ENCODE peak calls at places on chromosome 21, in six cellular contexts. Z, K, B, A, C and V are unnamed samples.

GRCh38 chr21:39630827-39631226 is 18.1 kb downstream of the B3GALT5 start:
- DNase-seq in Z (no peak), K (no peak), B (peak), A (no peak), C (no peak), V (no peak)

GRCh38 chr21:33237446-33237845 is 7.7 kb downstream of the IFNAR2 start:
- DNase-seq in Z (no peak), K (no peak), B (no peak), A (no peak), C (no peak), V (no peak)

GRCh38 chr21:15224346-15225086 is 159.7 kb upstream of the NRIP1 start:
- DNase-seq in Z (no peak), K (no peak), B (no peak), A (no peak), C (no peak), V (peak)

GRCh38 chr21:43684424-43684823 is 25.1 kb downstream of the RRP1B start:
- DNase-seq in Z (no peak), K (no peak), B (no peak), A (no peak), C (no peak), V (no peak)

GRCh38 chr21:33019885-33020557 is 5.7 kb upstream of the OLIG2 start:
- DNase-seq in Z (no peak), K (no peak), B (no peak), A (no peak), C (no peak), V (no peak)

GRCh38 chr21:43918385-43918947 is 53.4 kb downstream of the AGPAT3 start:
- DNase-seq in Z (no peak), K (no peak), B (no peak), A (no peak), C (no peak), V (no peak)

GRCh38 chr21:32645261-32646182 is 33.3 kb upstream of the CFAP298 start:
- DNase-seq in Z (no peak), K (no peak), B (peak), A (no peak), C (no peak), V (no peak)

GRCh38 chr21:46096596-46096981 is 1.3 kb upstream of the COL6A2 start:
- DNase-seq in Z (no peak), K (no peak), B (no peak), A (no peak), C (no peak), V (no peak)

GRCh38 chr21:32457360-32457840 is 44.9 kb downstream of the EVA1C start:
- DNase-seq in Z (no peak), K (no peak), B (no peak), A (no peak), C (no peak), V (no peak)

GRCh38 chr21:38460171-38460742 is 38.0 kb downstream of the ERG start:
- DNase-seq in Z (no peak), K (no peak), B (no peak), A (no peak), C (no peak), V (no peak)

GRCh38 chr21:33968082-33968997 is 52.7 kb upstream of the ATP5PO start:
- DNase-seq in Z (no peak), K (peak), B (peak), A (no peak), C (no peak), V (peak)

GRCh38 chr21:45405271-45405818 is 380 bp downstream of the COL18A1 start:
- DNase-seq in Z (no peak), K (no peak), B (peak), A (no peak), C (no peak), V (no peak)

GRCh38 chr21:14382486-14382834 is 486 bp downstream of the HSPA13 start:
- DNase-seq in Z (peak), K (no peak), B (no peak), A (peak), C (no peak), V (no peak)

GRCh38 chr21:45403825-45404725 is 890 bp upstream of the COL18A1 start:
- DNase-seq in Z (no peak), K (no peak), B (peak), A (no peak), C (no peak), V (no peak)

GRCh38 chr21:32993894-32994293 is 31.8 kb upstream of the OLIG2 start:
- DNase-seq in Z (no peak), K (no peak), B (no peak), A (no peak), C (no peak), V (no peak)

GRCh38 chr21:15221799-15222386 is 157.1 kb upstream of the NRIP1 start:
- DNase-seq in Z (no peak), K (no peak), B (no peak), A (no peak), C (no peak), V (peak)

GRCh38 chr21:36747114-36747814 is 48.3 kb downstream of the SIM2 start:
- DNase-seq in Z (no peak), K (no peak), B (no peak), A (no peak), C (no peak), V (no peak)

GRCh38 chr21:37072239-37072987 is 458 bp downstream of the PIGP start:
- DNase-seq in Z (peak), K (peak), B (peak), A (peak), C (no peak), V (peak)

GRCh38 chr21:46003575-46004007 is 22.0 kb downstream of the COL6A1 start:
- DNase-seq in Z (no peak), K (no peak), B (no peak), A (no peak), C (no peak), V (no peak)

GRCh38 chr21:42526379-42526727 is 12.7 kb downstream of the SLC37A1 start:
- DNase-seq in Z (no peak), K (no peak), B (no peak), A (no peak), C (no peak), V (no peak)

GRCh38 chr21:35990609-35991008 is 69.7 kb downstream of the SETD4 start:
- DNase-seq in Z (no peak), K (no peak), B (no peak), A (no peak), C (no peak), V (no peak)

GRCh38 chr21:19870682-19871081 is 1127.5 kb upstream of the NCAM2 start:
- DNase-seq in Z (no peak), K (no peak), B (no peak), A (no peak), C (no peak), V (no peak)